ENCODE peak calls at places on chromosomes 12 and 14, in five cellular contexts. Z, T, V, C and J are unnamed samples.

GRCh38 chr12:25556136-25556535 is 3.1 kb upstream of the LMNTD1 start:
- DNase-seq in C (no peak), T (no peak), Z (no peak), V (no peak), J (no peak)

GRCh38 chr12:67070604-67071003 is 198.6 kb upstream of the CAND1 start:
- DNase-seq in C (no peak), V (no peak), Z (no peak), T (no peak), J (no peak)

GRCh38 chr12:12946686-12947355 is 5.1 kb downstream of the GPRC5D start:
- DNase-seq in V (no peak), C (no peak), Z (no peak), T (no peak), J (no peak)

GRCh38 chr14:23057757-23058653 is 685 bp upstream of the CDH24 start:
- DNase-seq in V (peak), T (peak), C (peak), Z (peak), J (peak)

GRCh38 chr12:58915634-58916033 is 4.7 kb downstream of the LRIG3 start:
- DNase-seq in V (no peak), Z (no peak), C (peak), T (no peak), J (no peak)

GRCh38 chr12:19058235-19059021 is 71.1 kb upstream of the PLEKHA5 start:
- DNase-seq in V (no peak), T (no peak), C (no peak), Z (no peak), J (no peak)

GRCh38 chr14:29548948-29549370 is 378.7 kb downstream of the PRKD1 start:
- DNase-seq in C (peak), V (no peak), T (no peak), Z (peak), J (no peak)

GRCh38 chr12:51334774-51335173 is 10.8 kb upstream of the BIN2 start:
- DNase-seq in C (no peak), V (no peak), Z (no peak), T (no peak), J (no peak)

GRCh38 chr14:20662968-20663731 is 21.2 kb upstream of the RNASE4 start:
- DNase-seq in T (peak), C (peak), V (peak), Z (peak), J (peak)

GRCh38 chr14:103141117-103141796 is 18.0 kb downstream of the TNFAIP2 start:
- DNase-seq in T (no peak), Z (peak), C (no peak), V (peak), J (no peak)

GRCh38 chr12:98745578-98746391 is 100.7 kb downstream of the APAF1 start:
- DNase-seq in C (peak), V (peak), Z (no peak), T (no peak), J (no peak)

GRCh38 chr12:92297932-92298681 is 152.5 kb upstream of the BTG1 start:
- DNase-seq in C (peak), V (no peak), Z (no peak), T (peak), J (no peak)

GRCh38 chr12:53241623-53242412 is 9.8 kb upstream of the RARG start:
- DNase-seq in V (peak), T (no peak), Z (no peak), C (no peak), J (no peak)

GRCh38 chr12:7162691-7163114 is 26.8 kb upstream of the PEX5 start:
- DNase-seq in V (no peak), T (no peak), C (peak), Z (peak), J (peak)

GRCh38 chr14:33765251-33765650 is 185.6 kb downstream of the EGLN3 start:
- DNase-seq in T (no peak), V (no peak), Z (no peak), C (peak), J (no peak)

GRCh38 chr14:63345826-63346225 is 27.1 kb upstream of the GPHB5 start:
- DNase-seq in C (no peak), V (no peak), T (no peak), Z (no peak), J (no peak)

GRCh38 chr14:81341405-81342180 is 58.5 kb downstream of the STON2 start:
- DNase-seq in Z (no peak), T (no peak), C (no peak), V (no peak), J (no peak)

GRCh38 chr12:100382327-100382726 is 25.5 kb downstream of the SLC17A8 start:
- DNase-seq in V (no peak), Z (no peak), C (no peak), T (no peak), J (no peak)

GRCh38 chr14:65302571-65303184 is 109.9 kb upstream of the FUT8 start:
- DNase-seq in T (no peak), Z (no peak), V (no peak), C (no peak), J (no peak)

GRCh38 chr14:92650581-92651105 is 97.8 kb downstream of the LGMN start:
- DNase-seq in T (no peak), C (no peak), V (no peak), Z (no peak), J (no peak)

GRCh38 chr14:104806625-104807465 is 5.9 kb downstream of the ZBTB42 start:
- DNase-seq in V (peak), C (no peak), Z (no peak), T (no peak), J (peak)

GRCh38 chr14:94628578-94628977 is 16.4 kb downstream of the SERPINA3 start:
- DNase-seq in Z (no peak), V (no peak), C (no peak), T (no peak), J (no peak)

GRCh38 chr14:51848120-51848519 is 12.3 kb upstream of the GNG2 start:
- DNase-seq in V (no peak), Z (no peak), T (no peak), C (no peak), J (no peak)

GRCh38 chr12:91722072-91722471 is 423.6 kb downstream of the BTG1 start:
- DNase-seq in Z (no peak), T (peak), C (no peak), V (no peak), J (no peak)

GRCh38 chr12:124994435-124994975 is 1.1 kb downstream of the BRI3BP start:
- DNase-seq in V (peak), Z (no peak), T (peak), C (no peak), J (no peak)

GRCh38 chr14:69587389-69587788 is 12.7 kb upstream of the CCDC177 start:
- DNase-seq in Z (no peak), C (no peak), V (no peak), T (no peak), J (no peak)

GRCh38 chr12:11886339-11886738 is 184.4 kb upstream of the BCL2L14 start:
- DNase-seq in T (no peak), Z (no peak), V (no peak), C (no peak), J (no peak)

GRCh38 chr12:130965668-130966067 is 12.0 kb downstream of the ADGRD1 start:
- DNase-seq in C (peak), T (no peak), Z (no peak), V (no peak), J (no peak)

GRCh38 chr14:103899316-103899715 is 28.9 kb upstream of the TDRD9 start:
- DNase-seq in Z (no peak), T (no peak), V (peak), C (no peak), J (no peak)

GRCh38 chr14:21075719-21076437 is 5.8 kb downstream of the ARHGEF40 start:
- DNase-seq in T (no peak), V (no peak), C (no peak), Z (no peak), J (no peak)

GRCh38 chr14:60655898-60656754 is 6.8 kb upstream of the SIX1 start:
- DNase-seq in Z (no peak), C (peak), T (no peak), V (peak), J (no peak)

GRCh38 chr12:2959194-2959507 is at the start of gene TEAD4:
- DNase-seq in V (peak), T (no peak), Z (peak), C (peak), J (peak)

GRCh38 chr14:54135804-54136280 is 179.2 kb upstream of the BMP4 start:
- DNase-seq in T (no peak), C (peak), V (no peak), Z (no peak), J (no peak)

GRCh38 chr12:124039276-124039675 is 66.3 kb downstream of the ZNF664 start:
- DNase-seq in T (no peak), C (peak), Z (no peak), V (no peak), J (no peak)

GRCh38 chr14:52020866-52021717 is 31.7 kb downstream of the RTRAF start:
- DNase-seq in Z (no peak), T (no peak), V (no peak), C (no peak), J (no peak)

GRCh38 chr12:124310785-124311184 is 15.9 kb downstream of the RFLNA start:
- DNase-seq in C (no peak), Z (no peak), T (no peak), V (no peak), J (no peak)